ENCODE peak calls at places on chromosome 18, in five cellular contexts. B is BJ, P is HT1080, O is left cardiac atrium, Q is SK-N-MC. D is an unnamed sample.

GRCh38 chr18:33839452-33840225 is 261.6 kb downstream of the ASXL3 start:
- DNase-seq in B (no peak), P (peak), O (peak), Q (peak), D (no peak)

GRCh38 chr18:8802031-8802679 is 96.8 kb downstream of the MTCL1 start:
- DNase-seq in B (no peak), P (no peak), O (no peak), Q (no peak), D (no peak)

GRCh38 chr18:14945984-14946383 is 198.0 kb downstream of the ANKRD30B start:
- DNase-seq in B (no peak), P (no peak), O (no peak), Q (no peak), D (no peak)

GRCh38 chr18:1394426-1394825 is 489.8 kb downstream of the ADCYAP1 start:
- DNase-seq in B (no peak), P (no peak), O (no peak), Q (no peak), D (no peak)

GRCh38 chr18:41600693-41601391 is 354.2 kb upstream of the PIK3C3 start:
- DNase-seq in B (no peak), P (no peak), O (no peak), Q (no peak), D (no peak)

GRCh38 chr18:11927497-11927896 is 19.4 kb upstream of the MPPE1 start:
- DNase-seq in B (no peak), P (no peak), O (no peak), Q (no peak), D (no peak)

GRCh38 chr18:74166397-74166796 is 18.1 kb downstream of the TIMM21 start:
- DNase-seq in B (no peak), P (no peak), O (no peak), Q (no peak), D (no peak)

GRCh38 chr18:29250843-29251242 is 1073.9 kb upstream of the CDH2 start:
- DNase-seq in B (no peak), P (no peak), O (no peak), Q (no peak), D (no peak)

GRCh38 chr18:70705831-70706416 is 417.1 kb downstream of the SOCS6 start:
- DNase-seq in B (no peak), P (no peak), O (no peak), Q (peak), D (no peak)

GRCh38 chr18:8882632-8883408 is 177.5 kb downstream of the MTCL1 start:
- DNase-seq in B (no peak), P (peak), O (no peak), Q (no peak), D (no peak)

GRCh38 chr18:74546751-74547530 is 12.6 kb downstream of the CNDP1 start:
- DNase-seq in B (peak), P (peak), O (peak), Q (peak), D (peak)

GRCh38 chr18:59567445-59567844 is 129.8 kb downstream of the CCBE1 start:
- DNase-seq in B (no peak), P (no peak), O (no peak), Q (no peak), D (no peak)

GRCh38 chr18:34608064-34608463 is 102.0 kb upstream of the DTNA start:
- DNase-seq in B (no peak), P (no peak), O (no peak), Q (no peak), D (no peak)

GRCh38 chr18:69759046-69759445 is 188.6 kb downstream of the CD226 start:
- DNase-seq in B (no peak), P (no peak), O (no peak), Q (no peak), D (no peak)

GRCh38 chr18:62710417-62710816 is 4.9 kb upstream of the PHLPP1 start:
- DNase-seq in B (peak), P (no peak), O (no peak), Q (no peak), D (no peak)

GRCh38 chr18:62531078-62531477 is 8.3 kb downstream of the ZCCHC2 start:
- DNase-seq in B (no peak), P (no peak), O (no peak), Q (no peak), D (no peak)

GRCh38 chr18:77822552-77823138 is 573.0 kb downstream of the GALR1 start:
- DNase-seq in B (no peak), P (no peak), O (no peak), Q (no peak), D (no peak)

GRCh38 chr18:34965108-34965507 is 76.1 kb upstream of the MAPRE2 start:
- DNase-seq in B (no peak), P (no peak), O (no peak), Q (no peak), D (no peak)

GRCh38 chr18:7941533-7941932 is 374.4 kb downstream of the PTPRM start:
- DNase-seq in B (no peak), P (no peak), O (peak), Q (no peak), D (peak)

GRCh38 chr18:76450452-76450851 is 44.6 kb downstream of the ZNF516 start:
- DNase-seq in B (no peak), P (peak), O (no peak), Q (no peak), D (no peak)

GRCh38 chr18:11887305-11888262 is 20.5 kb downstream of the MPPE1 start:
- DNase-seq in B (no peak), P (no peak), O (no peak), Q (no peak), D (no peak)

GRCh38 chr18:11389281-11389680 is 220.1 kb upstream of the SLC35G4 start:
- DNase-seq in B (no peak), P (no peak), O (no peak), Q (no peak), D (no peak)

GRCh38 chr18:80202264-80202998 is 44.9 kb downstream of the PARD6G start:
- DNase-seq in B (no peak), P (no peak), O (no peak), Q (no peak), D (no peak)